ENCODE peak calls at places on chromosomes 11 and 22, in six cellular contexts. R is GM13977, J is kidney tubule cell, M is right lobe of liver, W is PC-3, A is fibroblast of lung. N is an unnamed sample.
A peak's percentile ranks its signal among the peaks of the same experiment; 100 is the strongest.

GRCh38 chr11:111417011-111417765 is 38.1 kb upstream of the POU2AF1 start:
- DNase-seq in R (no peak), J (peak; percentile 86), M (no peak), W (no peak), A (no peak), N (no peak)

GRCh38 chr11:115170133-115170815 is 333.9 kb downstream of the CADM1 start:
- DNase-seq in R (peak; percentile 35), J (peak; percentile 50), M (no peak), W (peak; percentile 61), A (no peak), N (peak; percentile 17)

GRCh38 chr11:83249972-83250593 is 36.1 kb downstream of the CCDC90B start:
- DNase-seq in R (peak; percentile 47), J (peak; percentile 46), M (no peak), W (peak; percentile 70), A (peak; percentile 46), N (peak; percentile 58)

GRCh38 chr11:5622802-5623201 is 2.0 kb upstream of the TRIM34 start:
- DNase-seq in R (no peak), J (no peak), M (no peak), W (no peak), A (no peak), N (no peak)

GRCh38 chr11:102599642-102600261 is 25.4 kb downstream of the MMP20 start:
- DNase-seq in R (peak; percentile 43), J (peak; percentile 98), M (no peak), W (peak; percentile 96), A (peak; percentile 96), N (peak; percentile 79)

GRCh38 chr11:94528551-94528950 is 15.2 kb upstream of the FUT4 start:
- DNase-seq in R (no peak), J (peak; percentile 67), M (no peak), W (peak; percentile 9), A (peak; percentile 29), N (no peak)

GRCh38 chr22:23389271-23390071 is 190.6 kb downstream of the IGLL1 start:
- DNase-seq in R (no peak), J (no peak), M (no peak), W (no peak), A (no peak), N (no peak)

GRCh38 chr22:40281717-40282116 is 64.6 kb upstream of the ADSL start:
- DNase-seq in R (no peak), J (no peak), M (no peak), W (no peak), A (no peak), N (peak; percentile 20)

GRCh38 chr22:36352775-36353507 is 34.8 kb downstream of the MYH9 start:
- DNase-seq in R (no peak), J (no peak), M (peak; percentile 86), W (no peak), A (peak; percentile 90), N (no peak)

GRCh38 chr11:36213050-36213840 is 76.0 kb downstream of the COMMD9 start:
- DNase-seq in R (no peak), J (no peak), M (no peak), W (no peak), A (no peak), N (no peak)

GRCh38 chr11:62667460-62667859 is 2.3 kb downstream of the CSKMT start:
- DNase-seq in R (no peak), J (no peak), M (no peak), W (no peak), A (no peak), N (no peak)

GRCh38 chr11:27250867-27251266 is 112.1 kb downstream of the CCDC34 start:
- DNase-seq in R (no peak), J (no peak), M (no peak), W (no peak), A (no peak), N (no peak)

GRCh38 chr11:48122656-48123055 is 94.0 kb upstream of the OR4B1 start:
- DNase-seq in R (no peak), J (no peak), M (no peak), W (no peak), A (no peak), N (no peak)

GRCh38 chr22:50497093-50497492 is 10.4 kb downstream of the LMF2 start:
- DNase-seq in R (no peak), J (no peak), M (no peak), W (no peak), A (no peak), N (no peak)

GRCh38 chr11:2746401-2747230 is 46.8 kb upstream of the KCNQ1OT1 start:
- DNase-seq in R (no peak), J (no peak), M (peak; percentile 8), W (no peak), A (no peak), N (no peak)

N was measured in RWPE1.